ENCODE peak calls at places on chromosomes 11 and 22, in five cellular contexts. M is NCI-H2029, Z is NCI-H1105 treated with DMSO at 0.1 percent for 48 hours, N is ureter, R is left cardiac atrium. V is an unnamed sample.

GRCh38 chr11:84234462-84235202 is 948.5 kb upstream of the CCDC90B start:
- DNase-seq in M (no peak), Z (no peak), N (no peak), R (no peak), V (no peak)

GRCh38 chr22:19799322-19800190 is 39.0 kb downstream of the TBX1 start:
- DNase-seq in M (no peak), Z (no peak), N (peak), R (peak), V (no peak)

GRCh38 chr22:19596680-19597398 is 72.6 kb upstream of the CLDN5 start:
- DNase-seq in M (no peak), Z (no peak), N (no peak), R (no peak), V (no peak)

GRCh38 chr11:1546536-1547466 is 25.3 kb downstream of the DUSP8 start:
- DNase-seq in M (peak), Z (peak), N (no peak), R (peak), V (peak)

GRCh38 chr11:70948855-70949551 is 303.4 kb downstream of the SHANK2 start:
- DNase-seq in M (peak), Z (peak), N (no peak), R (no peak), V (no peak)

GRCh38 chr11:124898711-124899110 is 1.0 kb upstream of the ROBO4 start:
- DNase-seq in M (no peak), Z (no peak), N (peak), R (peak), V (peak)

GRCh38 chr11:75277991-75278790 is 37.6 kb downstream of the TPBGL start:
- DNase-seq in M (no peak), Z (no peak), N (no peak), R (no peak), V (no peak)

GRCh38 chr11:67635231-67635521 is 4.4 kb downstream of the TBX10 start:
- DNase-seq in M (no peak), Z (no peak), N (no peak), R (no peak), V (no peak)

GRCh38 chr22:38872831-38873248 is 824 bp upstream of the CBX6 start:
- DNase-seq in M (peak), Z (peak), N (peak), R (peak), V (peak)

GRCh38 chr11:67266424-67267187 is at the start of gene GRK2:
- DNase-seq in M (peak), Z (peak), N (peak), R (peak), V (no peak)